ENCODE peak calls at places on chromosomes 11 and 22, in eight cellular contexts. K, T, Z, H, V, M, I and G are unnamed samples.

GRCh38 chr11:129117595-129118350 is 74.4 kb downstream of the ARHGAP32 start:
- DNase-seq in K (peak; percentile 53), T (peak; percentile 46), Z (peak; percentile 50), H (peak; percentile 84), V (no peak), M (peak; percentile 60), I (peak; percentile 25), G (peak; percentile 70)

GRCh38 chr11:45885274-45885920 is at the start of gene MAPK8IP1:
- DNase-seq in K (peak; percentile 35), T (peak; percentile 77), Z (peak; percentile 75), H (peak; percentile 57), V (no peak), M (no peak), I (no peak), G (peak; percentile 64)

GRCh38 chr11:15170170-15170569 is 55.4 kb downstream of the INSC start:
- DNase-seq in K (no peak), T (no peak), Z (no peak), H (no peak), V (no peak), M (no peak), I (no peak), G (no peak)

GRCh38 chr11:45209480-45209879 is 63.0 kb downstream of the PRDM11 start:
- DNase-seq in K (no peak), T (no peak), Z (no peak), H (no peak), V (no peak), M (no peak), I (no peak), G (no peak)

GRCh38 chr11:71364806-71365205 is 83.4 kb downstream of the DHCR7 start:
- DNase-seq in K (no peak), T (no peak), Z (no peak), H (no peak), V (no peak), M (no peak), I (no peak), G (no peak)

GRCh38 chr22:48744967-48745841 is 1082.5 kb downstream of the BRD1 start:
- DNase-seq in K (no peak), T (no peak), Z (no peak), H (no peak), V (peak; percentile 62), M (no peak), I (peak; percentile 11), G (no peak)

GRCh38 chr22:27774200-27774599 is 27.4 kb downstream of the MN1 start:
- DNase-seq in K (no peak), T (no peak), Z (no peak), H (no peak), V (no peak), M (no peak), I (no peak), G (no peak)

GRCh38 chr11:67293090-67293489 is 4.0 kb downstream of the ANKRD13D start:
- DNase-seq in K (no peak), T (no peak), Z (no peak), H (peak; percentile 55), V (no peak), M (no peak), I (no peak), G (no peak)

GRCh38 chr11:86182976-86183584 is 61.5 kb upstream of the EED start:
- DNase-seq in K (peak; percentile 15), T (no peak), Z (no peak), H (no peak), V (no peak), M (no peak), I (no peak), G (peak; percentile 64)

GRCh38 chr11:69934861-69935494 is 115.8 kb upstream of the FGF3 start:
- DNase-seq in K (no peak), T (no peak), Z (no peak), H (no peak), V (peak; percentile 76), M (no peak), I (no peak), G (no peak)

GRCh38 chr22:45151503-45151902 is 12.2 kb upstream of the NUP50 start:
- DNase-seq in K (no peak), T (no peak), Z (no peak), H (no peak), V (no peak), M (no peak), I (no peak), G (no peak)

GRCh38 chr11:88631497-88631896 is 294.0 kb upstream of the CTSC start:
- DNase-seq in K (no peak), T (no peak), Z (no peak), H (no peak), V (no peak), M (no peak), I (no peak), G (no peak)